ENCODE peak calls at places on chromosome 5, in four cellular contexts. One of them, this sample, is unnamed.

GRCh38 chr5:108749130-108749861 is 1.6 kb downstream of the FER start:
- DNase-seq in GM23248: peak
- DNase-seq in hippocampal formation: no peak
- DNase-seq in WTC11: no peak
- DNase-seq in this sample: peak

GRCh38 chr5:159975462-159976019 is 33.4 kb upstream of the TTC1 start:
- DNase-seq in GM23248: peak
- DNase-seq in hippocampal formation: no peak
- DNase-seq in WTC11: no peak
- DNase-seq in this sample: no peak

GRCh38 chr5:159021360-159022177 is 78.1 kb downstream of the EBF1 start:
- DNase-seq in GM23248: peak
- DNase-seq in hippocampal formation: no peak
- DNase-seq in WTC11: no peak
- DNase-seq in this sample: no peak

GRCh38 chr5:129019401-129019908 is 54.2 kb downstream of the SLC27A6 start:
- DNase-seq in GM23248: no peak
- DNase-seq in hippocampal formation: no peak
- DNase-seq in WTC11: no peak
- DNase-seq in this sample: no peak

GRCh38 chr5:96978812-96979449 is 43.1 kb downstream of the LNPEP start:
- DNase-seq in GM23248: no peak
- DNase-seq in hippocampal formation: no peak
- DNase-seq in WTC11: no peak
- DNase-seq in this sample: no peak

GRCh38 chr5:24905123-24905522 is 260.3 kb upstream of the CDH10 start:
- DNase-seq in GM23248: peak
- DNase-seq in hippocampal formation: no peak
- DNase-seq in WTC11: no peak
- DNase-seq in this sample: no peak

GRCh38 chr5:16721151-16722102 is 104.6 kb upstream of the RETREG1 start:
- DNase-seq in GM23248: no peak
- DNase-seq in hippocampal formation: no peak
- DNase-seq in WTC11: no peak
- DNase-seq in this sample: no peak

GRCh38 chr5:149141224-149141956 is at the start of gene ABLIM3:
- DNase-seq in GM23248: peak
- DNase-seq in hippocampal formation: no peak
- DNase-seq in WTC11: peak
- DNase-seq in this sample: peak

GRCh38 chr5:153813871-153814270 is 224.8 kb downstream of the FAM114A2 start:
- DNase-seq in GM23248: peak
- DNase-seq in hippocampal formation: no peak
- DNase-seq in WTC11: no peak
- DNase-seq in this sample: no peak

GRCh38 chr5:135344351-135344750 is 54.7 kb downstream of the MACROH2A1 start:
- DNase-seq in GM23248: peak
- DNase-seq in hippocampal formation: no peak
- DNase-seq in WTC11: no peak
- DNase-seq in this sample: no peak

This sample was measured in dorsolateral prefrontal cortex.